ENCODE peak calls at places on chromosomes 6 and 20, in ten cellular contexts. V is lower lobe of right lung; W is breast epithelium; Q is right cardiac atrium; P is AG04450; O is aorta; D is CD8-positive, alpha-beta T cell; J is brain microvascular endothelial cell; U is H9; A is kidney epithelial cell. B is an unnamed sample. For H3K27me3, the result is how much of the 10 kb centered on the place peaks cover.

GRCh38 chr6:149483849-149484635 is 772 bp downstream of the ZC3H12D start:
- DNase-seq in V (no peak), D (peak), A (no peak), U (no peak), P (no peak), O (no peak), W (no peak), Q (no peak), J (no peak), B (no peak)

GRCh38 chr6:39815356-39815755 is 23.2 kb downstream of the DAAM2 start:
- DNase-seq in U (no peak), Q (no peak), J (no peak), O (no peak), D (no peak), P (no peak), W (no peak), V (no peak), A (no peak), B (no peak)

GRCh38 chr6:93391982-93392381 is 27.4 kb downstream of the EPHA7 start:
- DNase-seq in J (no peak), O (no peak), V (no peak), A (no peak), W (no peak), P (no peak), U (no peak), D (no peak), Q (no peak), B (no peak)

GRCh38 chr6:37171141-37171969 is 1.4 kb downstream of the PIM1 start:
- DNase-seq in J (peak), O (peak), D (peak), W (peak), U (peak), Q (peak), V (peak), A (no peak), P (no peak), B (peak)

GRCh38 chr20:47749367-47749766 is 35.9 kb downstream of the SULF2 start:
- DNase-seq in U (no peak), W (no peak), P (no peak), O (peak), A (no peak), D (no peak), Q (peak), J (no peak), V (no peak), B (no peak)

GRCh38 chr6:133764813-133765208 is 124.1 kb upstream of the TCF21 start:
- DNase-seq in P (no peak), Q (no peak), O (no peak), D (no peak), A (no peak), W (no peak), J (no peak), U (no peak), V (no peak), B (no peak)

GRCh38 chr20:61963149-61963548 is 102.5 kb downstream of the TAF4 start:
- DNase-seq in A (no peak), J (no peak), W (no peak), U (no peak), P (no peak), O (no peak), V (no peak), Q (peak), D (no peak), B (peak)

GRCh38 chr20:57560554-57561355 is at the start of gene PCK1:
- DNase-seq in W (no peak), V (no peak), Q (peak), J (peak), P (no peak), A (peak), O (no peak), D (no peak), U (no peak), B (peak)

GRCh38 chr6:3455121-3455489 is 1.7 kb downstream of the SLC22A23 start:
- DNase-seq in O (no peak), V (no peak), A (no peak), D (peak), W (no peak), Q (no peak), J (no peak), U (no peak), P (no peak), B (peak)

GRCh38 chr6:3523288-3523670 is 66.4 kb upstream of the SLC22A23 start:
- DNase-seq in O (no peak), J (no peak), U (no peak), Q (no peak), D (no peak), W (no peak), V (no peak), P (no peak), A (no peak), B (no peak)

GRCh38 chr6:7647504-7647903 is 57.5 kb downstream of the SNRNP48 start:
- DNase-seq in U (no peak), D (no peak), O (no peak), J (no peak), W (no peak), V (no peak), A (no peak), P (no peak), Q (no peak), B (no peak)

GRCh38 chr6:144845181-144845580 is 560.0 kb downstream of the UTRN start:
- DNase-seq in J (no peak), Q (no peak), A (no peak), D (no peak), P (no peak), W (no peak), U (no peak), O (no peak), V (no peak), B (no peak)

GRCh38 chr20:50308513-50309279 is 118.1 kb downstream of the CEBPB start:
- DNase-seq in A (peak), U (peak), V (peak), D (no peak), W (peak), O (peak), J (peak), Q (peak), P (peak), B (no peak)

GRCh38 chr20:17621229-17621968 is 51.5 kb downstream of the DSTN start:
- DNase-seq in D (peak), U (peak), A (no peak), J (no peak), W (peak), P (no peak), O (peak), V (peak), Q (peak), B (no peak)

GRCh38 chr6:121663292-121663691 is 227.8 kb downstream of the GJA1 start:
- DNase-seq in W (no peak), Q (no peak), P (no peak), U (no peak), A (no peak), O (no peak), J (no peak), D (no peak), V (no peak), B (no peak)

GRCh38 chr6:143059616-143060353 is 904 bp upstream of the AIG1 start:
- DNase-seq in W (no peak), U (peak), V (no peak), Q (no peak), A (peak), J (peak), P (peak), O (no peak), D (no peak), B (no peak)

GRCh38 chr20:29741894-29742698 is 1515.4 kb upstream of the DEFB115 start:
- DNase-seq in P (no peak), A (no peak), U (no peak), O (no peak), Q (no peak), J (no peak), D (no peak), W (no peak), V (no peak), B (no peak)

GRCh38 chr20:57514273-57514751 is 10.6 kb downstream of the CTCFL start:
- DNase-seq in D (no peak), U (peak), V (peak), A (no peak), W (peak), P (peak), J (peak), O (peak), Q (peak), B (peak)

GRCh38 chr20:22227301-22227700 is 357.1 kb downstream of the FOXA2 start:
- DNase-seq in J (no peak), V (no peak), O (no peak), D (no peak), Q (no peak), A (no peak), W (no peak), P (no peak), U (no peak), B (no peak)

GRCh38 chr20:36936341-36936740 is 15.2 kb downstream of the SAMHD1 start:
- DNase-seq in Q (no peak), A (no peak), D (no peak), W (no peak), P (no peak), O (no peak), U (no peak), J (no peak), V (no peak), B (no peak)

GRCh38 chr20:18851556-18852098 is 38.0 kb downstream of the SCP2D1 start:
- DNase-seq in Q (no peak), U (no peak), D (no peak), O (no peak), A (no peak), J (no peak), V (no peak), P (no peak), W (no peak), B (no peak)

GRCh38 chr6:166412911-166413384 is 30.2 kb upstream of the MPC1 start:
- DNase-seq in J (no peak), V (no peak), U (no peak), A (no peak), O (no peak), W (no peak), Q (no peak), P (no peak), D (no peak), B (no peak)

GRCh38 chr6:76697585-76697984 is 625.1 kb upstream of the IMPG1 start:
- DNase-seq in W (no peak), A (no peak), P (no peak), Q (no peak), J (peak), O (no peak), D (no peak), V (no peak), U (no peak), B (no peak)

GRCh38 chr6:84779917-84780316 is 15.5 kb upstream of the TBX18 start:
- DNase-seq in W (no peak), U (no peak), O (no peak), P (no peak), D (no peak), J (no peak), Q (no peak), V (no peak), A (no peak), B (no peak)
- H3K27me3 ChIP-seq in W (under half), U (under half), O (under half), P (under half), D (under half), J (under half), Q (under half), V (under half), A (under half), B (under half)

GRCh38 chr20:58855506-58856314 is 3.2 kb downstream of the GNAS start:
- DNase-seq in W (peak), V (no peak), Q (no peak), U (no peak), D (no peak), P (no peak), J (no peak), O (no peak), A (no peak), B (no peak)

GRCh38 chr20:58852559-58853271 is at the start of gene GNAS:
- DNase-seq in A (no peak), D (peak), P (peak), Q (peak), V (peak), W (no peak), J (peak), U (peak), O (peak), B (no peak)

GRCh38 chr20:58853976-58854637 is 1.6 kb downstream of the GNAS start:
- DNase-seq in O (no peak), U (no peak), D (no peak), P (no peak), J (no peak), Q (no peak), V (no peak), A (no peak), W (no peak), B (no peak)

GRCh38 chr20:58853466-58853865 is 950 bp downstream of the GNAS start:
- DNase-seq in Q (no peak), W (no peak), J (no peak), D (no peak), V (no peak), A (no peak), U (no peak), O (no peak), P (no peak), B (no peak)

DNA sequence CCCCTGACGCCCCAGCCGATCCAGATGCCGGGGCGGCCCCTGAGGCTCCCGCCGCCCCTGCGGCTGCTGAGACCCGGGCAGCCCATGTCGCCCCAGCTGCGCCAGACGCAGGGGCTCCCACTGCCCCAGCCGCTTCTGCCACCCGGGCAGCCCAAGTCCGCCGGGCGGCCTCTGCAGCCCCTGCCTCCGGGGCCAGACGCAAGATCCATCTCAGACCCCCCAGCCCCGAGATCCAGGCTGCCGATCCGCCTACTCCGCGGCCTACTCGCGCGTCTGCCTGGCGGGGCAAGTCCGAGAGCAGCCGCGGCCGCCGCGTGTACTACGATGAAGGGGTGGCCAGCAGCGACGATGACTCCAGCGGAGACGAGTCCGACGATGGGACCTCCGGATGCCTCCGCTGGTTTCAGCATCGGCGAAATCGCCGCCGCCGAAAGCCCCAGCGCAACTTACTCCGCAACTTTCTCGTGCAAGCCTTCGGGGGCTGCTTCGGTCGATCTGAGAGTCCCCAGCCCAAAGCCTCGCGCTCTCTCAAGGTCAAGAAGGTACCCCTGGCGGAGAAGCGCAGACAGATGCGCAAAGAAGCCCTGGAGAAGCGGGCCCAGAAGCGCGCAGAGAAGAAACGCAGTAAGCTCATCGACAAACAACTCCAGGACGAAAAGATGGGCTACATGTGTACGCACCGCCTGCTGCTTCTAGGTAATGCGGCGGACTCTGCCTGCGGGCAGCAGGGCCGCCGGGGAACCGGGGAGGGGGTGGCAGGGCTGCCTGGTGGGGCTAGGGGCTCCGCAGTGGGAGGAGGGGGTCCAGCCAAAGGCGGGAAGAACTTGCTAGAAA is 2.3 kb downstream of the GNAS start:
- DNase-seq in V (no peak), J (no peak), D (no peak), O (no peak), Q (peak), W (no peak), P (no peak), U (peak), A (no peak), B (no peak)
- H3K27me3 ChIP-seq in V (half or more), J (under half), D (under half), O (under half), Q (under half), W (under half), P (half or more), U (under half), A (under half), B (under half)

GRCh38 chr6:90221403-90221802 is 75.2 kb downstream of the BACH2 start:
- DNase-seq in U (no peak), V (no peak), J (no peak), A (no peak), W (no peak), D (no peak), Q (no peak), O (no peak), P (no peak), B (no peak)
- H3K27me3 ChIP-seq in U (under half), V (under half), J (under half), A (under half), W (under half), D (under half), Q (under half), O (under half), P (under half), B (under half)

GRCh38 chr6:27768556-27768955 is 143.6 kb downstream of the OR2B2 start:
- DNase-seq in U (no peak), O (no peak), W (no peak), A (no peak), J (no peak), P (no peak), D (peak), Q (no peak), V (no peak), B (no peak)
- H3K27me3 ChIP-seq in U (half or more), O (under half), W (under half), A (under half), J (under half), P (under half), D (under half), Q (under half), V (under half), B (under half)

GRCh38 chr6:108179741-108180140 is 13.9 kb downstream of the NR2E1 start:
- DNase-seq in J (no peak), W (no peak), V (no peak), U (no peak), P (no peak), Q (no peak), D (no peak), A (no peak), O (no peak), B (peak)
- H3K27me3 ChIP-seq in J (half or more), W (under half), V (half or more), U (under half), P (under half), Q (under half), D (under half), A (under half), O (under half), B (under half)

DNA sequence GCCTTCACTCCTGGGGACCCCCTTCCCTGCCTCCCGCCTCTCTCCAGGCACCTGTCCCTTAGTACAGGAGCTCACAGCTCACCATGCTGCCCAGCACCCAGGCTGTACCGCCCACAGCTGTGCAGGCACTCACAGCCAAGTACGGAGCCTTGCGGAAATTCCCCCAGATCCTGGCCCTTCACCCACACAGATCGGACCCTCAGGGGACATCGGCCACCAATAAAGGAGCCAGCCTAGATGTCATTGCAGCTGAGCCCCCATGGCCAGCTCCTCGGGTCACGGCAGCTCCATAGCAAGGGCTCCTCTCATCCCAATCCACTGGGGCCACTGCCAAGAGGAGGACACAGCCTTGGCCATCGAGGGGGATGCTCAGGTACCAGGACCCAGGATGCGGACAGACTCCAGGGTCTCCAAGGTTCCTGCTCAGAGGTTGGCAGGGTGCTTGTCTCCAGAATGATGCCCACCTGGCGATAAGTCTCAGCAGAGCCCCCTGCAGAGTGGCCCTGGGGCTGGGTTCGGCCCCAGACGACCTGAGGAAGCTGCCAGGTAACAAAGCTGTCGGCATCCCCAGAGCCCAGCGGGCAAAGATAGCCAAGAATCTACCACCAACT is 82.3 kb downstream of the YTHDF1 start:
- DNase-seq in A (no peak), P (no peak), Q (peak), J (no peak), W (peak), D (no peak), U (peak), O (peak), V (peak), B (no peak)
- H3K27me3 ChIP-seq in A (under half), P (under half), Q (under half), J (under half), W (half or more), D (under half), U (under half), O (under half), V (under half), B (under half)